ENCODE peak calls at places on chromosome 1, in six cellular contexts. F is cardiac fibroblast, J is neural progenitor cell, T is BJ, K is fibroblast of mammary gland, M is lower leg skin. Q is an unnamed sample.

GRCh38 chr1:43275826-43276620 is 6.2 kb downstream of the TMEM125 start:
- DNase-seq in T (no peak), J (no peak), K (no peak), F (no peak), M (peak; percentile 69), Q (no peak)

GRCh38 chr1:204258213-204259115 is 44.7 kb upstream of the GOLT1A start:
- DNase-seq in J (peak; percentile 83), T (no peak), K (peak; percentile 57), F (peak; percentile 64), M (no peak), Q (peak; percentile 70)

GRCh38 chr1:23449306-23449705 is 24.8 kb upstream of the TCEA3 start:
- DNase-seq in K (no peak), J (no peak), F (no peak), T (no peak), M (no peak), Q (no peak)

GRCh38 chr1:231523816-231524215 is 4.7 kb upstream of the TSNAX start:
- DNase-seq in F (no peak), J (no peak), T (no peak), M (no peak), K (no peak), Q (no peak)

GRCh38 chr1:109625601-109626560 is 6.2 kb downstream of the AMPD2 start:
- DNase-seq in M (peak; percentile 76), F (no peak), T (no peak), J (no peak), K (no peak), Q (no peak)

GRCh38 chr1:17890056-17890814 is 135.1 kb downstream of the ACTL8 start:
- DNase-seq in F (no peak), K (no peak), J (no peak), T (no peak), M (peak; percentile 74), Q (no peak)

GRCh38 chr1:11176081-11176706 is 13.0 kb upstream of the ANGPTL7 start:
- DNase-seq in J (no peak), T (peak; percentile 40), F (peak; percentile 17), M (no peak), K (no peak), Q (no peak)

GRCh38 chr1:155062702-155063411 is 683 bp upstream of the EFNA4 start:
- DNase-seq in K (peak; percentile 47), M (no peak), J (peak; percentile 88), F (peak; percentile 50), T (no peak), Q (peak; percentile 40)

GRCh38 chr1:238991730-238992490 is 394.5 kb upstream of the CHRM3 start:
- DNase-seq in M (no peak), F (no peak), J (no peak), K (peak; percentile 12), T (no peak), Q (no peak)

GRCh38 chr1:103265551-103265950 is 157.2 kb upstream of the COL11A1 start:
- DNase-seq in J (peak; percentile 34), K (no peak), T (no peak), M (no peak), F (peak; percentile 5), Q (peak; percentile 4)

GRCh38 chr1:96445296-96445695 is 276.3 kb upstream of the PTBP2 start:
- DNase-seq in K (no peak), F (peak; percentile 2), T (no peak), M (no peak), J (peak; percentile 42), Q (no peak)

GRCh38 chr1:202247837-202248795 is 54.5 kb downstream of the LGR6 start:
- DNase-seq in M (peak; percentile 60), F (no peak), T (no peak), J (no peak), K (no peak), Q (no peak)

GRCh38 chr1:32115496-32115895 is 7.6 kb downstream of the KPNA6 start:
- DNase-seq in T (no peak), F (no peak), J (no peak), K (peak; percentile 64), M (no peak), Q (no peak)

GRCh38 chr1:27952147-27952546 is 7.6 kb upstream of the XKR8 start:
- DNase-seq in T (no peak), J (no peak), M (no peak), F (no peak), K (no peak), Q (no peak)

GRCh38 chr1:27399251-27399885 is 6.9 kb downstream of the GPR3 start:
- DNase-seq in K (no peak), J (peak; percentile 22), F (no peak), M (no peak), T (no peak), Q (no peak)

GRCh38 chr1:162030741-162031280 is 7.1 kb upstream of the OLFML2B start:
- DNase-seq in K (no peak), T (no peak), J (no peak), F (no peak), M (no peak), Q (no peak)

GRCh38 chr1:8646996-8647395 is 170.4 kb downstream of the RERE start:
- DNase-seq in T (no peak), M (no peak), F (no peak), K (no peak), J (no peak), Q (no peak)

GRCh38 chr1:153946622-153947246 is at the start of gene DENND4B:
- DNase-seq in F (peak; percentile 86), K (peak; percentile 70), T (no peak), J (peak; percentile 92), M (peak; percentile 95), Q (peak; percentile 75)

GRCh38 chr1:2046225-2046917 is 3.8 kb upstream of the PRKCZ start:
- DNase-seq in K (peak; percentile 2), T (no peak), M (no peak), J (peak; percentile 84), F (peak; percentile 15), Q (peak; percentile 29)

GRCh38 chr1:215081566-215082531 is 688 bp upstream of the KCNK2 start:
- DNase-seq in F (no peak), J (peak; percentile 44), K (peak; percentile 48), M (no peak), T (no peak), Q (no peak)

GRCh38 chr1:235533476-235534168 is 29.4 kb upstream of the B3GALNT2 start:
- DNase-seq in K (no peak), F (peak; percentile 45), J (no peak), M (no peak), T (no peak), Q (peak; percentile 36)

GRCh38 chr1:211642870-211643269 is 32.6 kb downstream of the NEK2 start:
- DNase-seq in T (no peak), J (no peak), K (no peak), M (peak; percentile 64), F (no peak), Q (no peak)

GRCh38 chr1:197469620-197470210 is 201.7 kb downstream of the CRB1 start:
- DNase-seq in J (no peak), K (no peak), M (no peak), T (no peak), F (peak; percentile 51), Q (peak; percentile 29)

GRCh38 chr1:92784639-92785500 is at the start of gene EVI5:
- DNase-seq in J (peak; percentile 99), T (peak; percentile 92), K (peak; percentile 93), M (peak; percentile 98), F (peak; percentile 99), Q (peak; percentile 98)

GRCh38 chr1:236064674-236065508 is at the start of gene NID1:
- DNase-seq in T (no peak), M (peak; percentile 96), J (peak; percentile 95), F (peak; percentile 92), K (peak; percentile 81), Q (peak; percentile 81)

GRCh38 chr1:70204578-70204977 is 801 bp downstream of the LRRC40 start:
- DNase-seq in K (peak; percentile 23), T (no peak), J (peak; percentile 22), F (peak; percentile 7), M (no peak), Q (no peak)

GRCh38 chr1:159829822-159830455 is 3.3 kb downstream of the SLAMF8 start:
- DNase-seq in J (no peak), F (peak; percentile 53), M (no peak), T (no peak), K (peak; percentile 90), Q (peak; percentile 42)

GRCh38 chr1:201970334-201971159 is 11.9 kb upstream of the RNPEP start:
- DNase-seq in T (no peak), J (no peak), K (peak; percentile 48), F (peak; percentile 4), M (no peak), Q (peak; percentile 23)

GRCh38 chr1:63898428-63899220 is 124.8 kb downstream of the ROR1 start:
- DNase-seq in J (no peak), F (no peak), T (no peak), K (no peak), M (no peak), Q (no peak)

GRCh38 chr1:222387020-222387816 is 160.7 kb downstream of the HHIPL2 start:
- DNase-seq in J (peak; percentile 72), F (no peak), K (no peak), M (no peak), T (no peak), Q (no peak)

GRCh38 chr1:77219166-77219887 is at the start of gene PIGK:
- DNase-seq in K (peak; percentile 89), M (peak; percentile 96), F (peak; percentile 90), T (peak; percentile 22), J (peak; percentile 95), Q (peak; percentile 91)

DNA sequence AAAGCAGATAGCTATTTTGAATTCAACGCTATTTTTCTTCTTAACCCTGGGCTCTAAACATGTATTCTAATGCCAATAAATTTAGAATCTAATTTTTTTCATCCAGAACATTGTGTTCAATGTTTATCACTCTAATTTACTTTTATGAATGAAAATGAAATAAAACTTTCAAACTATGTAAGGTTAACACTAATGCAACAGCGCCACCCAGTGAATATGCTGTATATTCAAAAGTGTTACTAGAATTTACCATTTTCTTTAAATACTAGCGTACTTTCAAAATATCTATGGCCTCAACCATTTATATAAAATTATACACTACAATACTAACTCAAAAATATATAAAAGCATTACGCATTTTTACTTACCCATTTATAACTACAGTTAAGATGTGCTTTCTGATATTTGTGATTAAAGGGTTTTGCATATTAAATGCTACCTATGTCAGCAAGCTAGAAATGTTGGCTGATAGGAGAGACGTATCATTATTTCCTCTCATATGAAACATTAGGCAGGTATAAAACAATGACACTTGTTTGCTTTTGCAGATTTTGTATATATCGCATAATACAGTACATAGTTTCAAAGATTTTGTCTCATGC is 5.9 kb upstream of the NUF2 start:
- DNase-seq in M (no peak), F (peak; percentile 73), T (no peak), J (peak; percentile 67), K (peak; percentile 69), Q (peak; percentile 81)
- TF ChIP-seq CTCF in M (no peak), F (peak; percentile 43), T (peak; percentile 47), J (peak; percentile 89), K (peak; percentile 54), Q (peak; percentile 55)

GRCh38 chr1:152645146-152645545 is 18.0 kb upstream of the LCE2D start:
- DNase-seq in K (no peak), J (no peak), M (no peak), F (no peak), T (no peak), Q (no peak)

GRCh38 chr1:152646656-152647055 is 16.5 kb upstream of the LCE2D start:
- DNase-seq in T (no peak), F (no peak), M (no peak), J (no peak), K (peak; percentile 3), Q (no peak)
- H3K4me3 ChIP-seq in T (no peak overlapping the region), F (no peak overlapping the region), M (no peak overlapping the region), J (no peak overlapping the region), K (no peak overlapping the region), Q (no peak overlapping the region)

GRCh38 chr1:193538690-193539089 is 352.3 kb upstream of the B3GALT2 start:
- DNase-seq in T (no peak), K (no peak), J (no peak), F (no peak), M (no peak), Q (no peak)
- TF ChIP-seq CTCF in T (no peak), K (no peak), J (no peak), F (no peak), M (no peak), Q (no peak)

GRCh38 chr1:209257021-209257420 is 326.5 kb upstream of the CAMK1G start:
- DNase-seq in K (no peak), J (no peak), F (no peak), M (no peak), T (no peak), Q (no peak)
- H3K4me3 ChIP-seq in K (no peak overlapping the region), J (no peak overlapping the region), F (no peak overlapping the region), M (no peak overlapping the region), T (no peak overlapping the region), Q (no peak overlapping the region)